ENCODE peak calls at places on chromosomes 7 and 10, in nine cellular contexts. O is NCI-H2029, N is foreskin melanocyte, M is fibroblast of mammary gland, E is psoas muscle, T is HTR-8/SVneo, V is DMS153, Q is hepatocyte, B is C1 segment of cervical spinal cord. W is an unnamed sample.

GRCh38 chr7:157687845-157688244 is 351.0 kb downstream of the DNAJB6 start:
- DNase-seq in O (no peak), N (no peak), M (no peak), E (no peak), T (no peak), V (no peak), Q (no peak), B (no peak), W (no peak)

GRCh38 chr10:99345350-99345749 is 16.2 kb downstream of the CNNM1 start:
- DNase-seq in O (no peak), N (no peak), M (peak), E (no peak), T (peak), V (no peak), Q (no peak), B (no peak), W (no peak)

GRCh38 chr10:117530791-117531190 is 11.8 kb upstream of the EMX2 start:
- DNase-seq in O (no peak), N (no peak), M (no peak), E (no peak), T (no peak), V (no peak), Q (no peak), B (no peak), W (no peak)

GRCh38 chr10:47286116-47286505 is 13.9 kb upstream of the GDF10 start:
- DNase-seq in O (no peak), N (no peak), M (no peak), E (no peak), T (no peak), V (no peak), Q (no peak), B (no peak), W (no peak)

GRCh38 chr7:100546868-100547800 is 8.1 kb downstream of the AGFG2 start:
- DNase-seq in O (peak), N (no peak), M (no peak), E (no peak), T (no peak), V (peak), Q (no peak), B (no peak), W (no peak)

GRCh38 chr7:157177997-157178396 is 39.3 kb downstream of the UBE3C start:
- DNase-seq in O (no peak), N (no peak), M (no peak), E (no peak), T (no peak), V (no peak), Q (no peak), B (no peak), W (no peak)

GRCh38 chr7:118492466-118492865 is 268.0 kb downstream of the ANKRD7 start:
- DNase-seq in O (no peak), N (no peak), M (no peak), E (no peak), T (no peak), V (no peak), Q (no peak), B (no peak), W (no peak)

GRCh38 chr7:123669485-123669884 is 13.8 kb downstream of the LMOD2 start:
- DNase-seq in O (no peak), N (no peak), M (no peak), E (no peak), T (no peak), V (no peak), Q (no peak), B (no peak), W (no peak)

GRCh38 chr10:85603167-85603940 is 763.2 kb downstream of the GRID1 start:
- DNase-seq in O (no peak), N (no peak), M (no peak), E (no peak), T (no peak), V (no peak), Q (peak), B (no peak), W (no peak)

GRCh38 chr7:22601028-22601795 is 101.2 kb upstream of the STEAP1B start:
- DNase-seq in O (no peak), N (peak), M (peak), E (no peak), T (no peak), V (no peak), Q (no peak), B (no peak), W (no peak)

GRCh38 chr10:116017405-116017804 is 255.6 kb downstream of the GFRA1 start:
- DNase-seq in O (no peak), N (no peak), M (no peak), E (no peak), T (no peak), V (no peak), Q (no peak), B (no peak), W (no peak)

GRCh38 chr7:135178364-135178763 is 7.9 kb upstream of the CYREN start:
- DNase-seq in O (no peak), N (no peak), M (no peak), E (no peak), T (no peak), V (no peak), Q (no peak), B (no peak), W (no peak)

GRCh38 chr7:37927739-37928444 is 7.5 kb downstream of the EPDR1 start:
- DNase-seq in O (no peak), N (no peak), M (peak), E (no peak), T (no peak), V (no peak), Q (no peak), B (no peak), W (no peak)

GRCh38 chr7:73770002-73770859 is at the start of gene CLDN3:
- DNase-seq in O (peak), N (no peak), M (no peak), E (peak), T (peak), V (peak), Q (peak), B (no peak), W (peak)

GRCh38 chr10:76231258-76231934 is 800.0 kb downstream of the LRMDA start:
- DNase-seq in O (no peak), N (peak), M (no peak), E (no peak), T (no peak), V (no peak), Q (no peak), B (no peak), W (no peak)

GRCh38 chr10:79254333-79255006 is 92.8 kb upstream of the PPIF start:
- DNase-seq in O (no peak), N (no peak), M (no peak), E (no peak), T (no peak), V (no peak), Q (no peak), B (no peak), W (no peak)

GRCh38 chr7:157397751-157398691 is 61.2 kb downstream of the DNAJB6 start:
- DNase-seq in O (peak), N (no peak), M (peak), E (peak), T (no peak), V (peak), Q (peak), B (no peak), W (peak)

GRCh38 chr7:78083466-78084120 is 285.0 kb downstream of the PHTF2 start:
- DNase-seq in O (no peak), N (no peak), M (no peak), E (no peak), T (no peak), V (no peak), Q (no peak), B (no peak), W (no peak)

GRCh38 chr10:51691135-51691534 is 8.3 kb downstream of the CSTF2T start:
- DNase-seq in O (no peak), N (no peak), M (no peak), E (no peak), T (no peak), V (no peak), Q (peak), B (no peak), W (no peak)

GRCh38 chr10:133091316-133091715 is 3.6 kb downstream of the ADGRA1 start:
- DNase-seq in O (no peak), N (no peak), M (no peak), E (no peak), T (no peak), V (no peak), Q (no peak), B (no peak), W (no peak)

GRCh38 chr7:40647719-40648118 is 512.9 kb downstream of the SUGCT start:
- DNase-seq in O (no peak), N (no peak), M (no peak), E (no peak), T (no peak), V (no peak), Q (no peak), B (no peak), W (no peak)

GRCh38 chr7:107045980-107046379 is 1.5 kb downstream of the PRKAR2B start:
- DNase-seq in O (peak), N (no peak), M (no peak), E (no peak), T (no peak), V (peak), Q (no peak), B (no peak), W (peak)

GRCh38 chr10:90192825-90193224 is 491.4 kb downstream of the KIF20B start:
- DNase-seq in O (no peak), N (no peak), M (no peak), E (no peak), T (no peak), V (no peak), Q (no peak), B (no peak), W (no peak)

GRCh38 chr10:121077331-121077730 is 226.2 kb downstream of the WDR11 start:
- DNase-seq in O (no peak), N (peak), M (peak), E (peak), T (no peak), V (no peak), Q (peak), B (no peak), W (no peak)

GRCh38 chr7:131327049-131327625 is 539 bp upstream of the MKLN1 start:
- DNase-seq in O (peak), N (peak), M (peak), E (no peak), T (peak), V (no peak), Q (peak), B (no peak), W (peak)

GRCh38 chr7:117399820-117400422 is 27.4 kb downstream of the ASZ1 start:
- DNase-seq in O (no peak), N (no peak), M (no peak), E (no peak), T (no peak), V (no peak), Q (no peak), B (no peak), W (peak)

GRCh38 chr10:103127241-103127640 is 65.8 kb downstream of the NT5C2 start:
- DNase-seq in O (no peak), N (no peak), M (no peak), E (no peak), T (no peak), V (no peak), Q (no peak), B (no peak), W (no peak)

GRCh38 chr7:7104314-7104698 is 78.0 kb upstream of the C1GALT1 start:
- DNase-seq in O (no peak), N (no peak), M (no peak), E (no peak), T (no peak), V (no peak), Q (no peak), B (no peak), W (no peak)

GRCh38 chr10:50432610-50433009 is 181.3 kb upstream of the ASAH2 start:
- DNase-seq in O (no peak), N (no peak), M (no peak), E (no peak), T (no peak), V (no peak), Q (no peak), B (no peak), W (no peak)

GRCh38 chr10:117860823-117861222 is 185.9 kb downstream of the RAB11FIP2 start:
- DNase-seq in O (no peak), N (peak), M (peak), E (no peak), T (no peak), V (no peak), Q (no peak), B (no peak), W (peak)

GRCh38 chr7:144428431-144428830 is 24.9 kb upstream of the NOBOX start:
- DNase-seq in O (no peak), N (no peak), M (no peak), E (no peak), T (no peak), V (no peak), Q (no peak), B (no peak), W (no peak)

GRCh38 chr7:128957613-128958012 is 19.9 kb downstream of the IRF5 start:
- DNase-seq in O (no peak), N (no peak), M (no peak), E (no peak), T (no peak), V (no peak), Q (no peak), B (no peak), W (no peak)

GRCh38 chr10:118694848-118695247 is 59.9 kb downstream of the CACUL1 start:
- DNase-seq in O (no peak), N (no peak), M (peak), E (no peak), T (no peak), V (no peak), Q (no peak), B (no peak), W (no peak)

GRCh38 chr7:151503902-151504714 is 15.6 kb downstream of the RHEB start:
- DNase-seq in O (no peak), N (no peak), M (peak), E (no peak), T (no peak), V (no peak), Q (peak), B (no peak), W (no peak)

W was measured in NCI-H748 treated with DMSO at 0.1 percent for 48 hours.